ENCODE peak calls at places on chromosomes 4 and X, in ten cellular contexts. N, V, E, U, M, B, Y, G, W and H are unnamed samples.

GRCh38 chrX:111719426-111720210 is 38.6 kb downstream of the ALG13 start:
- DNase-seq in N (no peak), V (no peak), E (peak; percentile 17), U (peak; percentile 12), M (peak; percentile 31), B (no peak), Y (no peak), G (no peak), W (no peak), H (peak; percentile 20)

GRCh38 chr4:57190651-57191481 is 80.7 kb upstream of the IGFBP7 start:
- DNase-seq in N (peak; percentile 52), V (no peak), E (peak; percentile 46), U (peak; percentile 66), M (peak; percentile 28), B (peak; percentile 36), Y (no peak), G (peak; percentile 47), W (peak; percentile 85), H (peak; percentile 39)

GRCh38 chr4:18440527-18441215 is 419.1 kb upstream of the LCORL start:
- DNase-seq in N (no peak), V (no peak), E (no peak), U (no peak), M (no peak), B (no peak), Y (no peak), G (no peak), W (peak; percentile 5), H (no peak)

GRCh38 chr4:124079174-124079780 is 633.3 kb downstream of the ANKRD50 start:
- DNase-seq in N (no peak), V (no peak), E (no peak), U (no peak), M (peak; percentile 42), B (no peak), Y (no peak), G (no peak), W (no peak), H (peak; percentile 75)

GRCh38 chr4:73615613-73616012 is 4.6 kb downstream of the RASSF6 start:
- DNase-seq in N (no peak), V (no peak), E (peak; percentile 39), U (peak; percentile 78), M (no peak), B (no peak), Y (no peak), G (no peak), W (peak; percentile 81), H (no peak)

GRCh38 chrX:105260291-105261043 is 40.0 kb upstream of the TEX13A start:
- DNase-seq in N (no peak), V (no peak), E (no peak), U (no peak), M (no peak), B (no peak), Y (no peak), G (peak; percentile 0), W (peak; percentile 33), H (no peak)

GRCh38 chrX:132602701-132603100 is 113.9 kb upstream of the MBNL3 start:
- DNase-seq in N (no peak), V (no peak), E (no peak), U (no peak), M (no peak), B (no peak), Y (no peak), G (no peak), W (no peak), H (no peak)

GRCh38 chr4:1211371-1211770 is 37.6 kb downstream of the CTBP1 start:
- DNase-seq in N (no peak), V (no peak), E (no peak), U (no peak), M (no peak), B (no peak), Y (no peak), G (no peak), W (no peak), H (no peak)

GRCh38 chr4:77619408-77619807 is 13.8 kb downstream of the CXCL13 start:
- DNase-seq in N (no peak), V (no peak), E (peak; percentile 45), U (peak; percentile 9), M (peak; percentile 14), B (no peak), Y (no peak), G (no peak), W (no peak), H (peak; percentile 6)

GRCh38 chr4:118732591-118733330 is 47.6 kb downstream of the METTL14 start:
- DNase-seq in N (no peak), V (no peak), E (peak; percentile 63), U (no peak), M (peak; percentile 55), B (no peak), Y (no peak), G (no peak), W (no peak), H (peak; percentile 73)

GRCh38 chr4:151835467-151835866 is 74.7 kb upstream of the GATB start:
- DNase-seq in N (no peak), V (no peak), E (no peak), U (no peak), M (no peak), B (no peak), Y (no peak), G (no peak), W (no peak), H (no peak)

GRCh38 chr4:185222598-185222997 is 13.2 kb downstream of the SNX25 start:
- DNase-seq in N (no peak), V (no peak), E (peak; percentile 36), U (no peak), M (no peak), B (no peak), Y (no peak), G (no peak), W (no peak), H (peak; percentile 75)

GRCh38 chrX:136742721-136743379 is 37.9 kb downstream of the ARHGEF6 start:
- DNase-seq in N (no peak), V (no peak), E (no peak), U (no peak), M (no peak), B (no peak), Y (no peak), G (no peak), W (no peak), H (no peak)

GRCh38 chr4:154073107-154073817 is 284.4 kb upstream of the SFRP2 start:
- DNase-seq in N (no peak), V (no peak), E (peak; percentile 80), U (no peak), M (peak; percentile 28), B (no peak), Y (no peak), G (no peak), W (no peak), H (peak; percentile 15)